ENCODE peak calls at places on chromosome 11, in four cellular contexts. A is DMS153, G is C1 segment of cervical spinal cord, L is AML-193. W is an unnamed sample.

GRCh38 chr11:20021771-20022362 is 138.4 kb downstream of the DBX1 start:
- DNase-seq in A (peak; percentile 10), G (no peak), L (no peak), W (no peak)

GRCh38 chr11:72308226-72309073 is 64.5 kb upstream of the PHOX2A start:
- DNase-seq in A (peak; percentile 99), G (no peak), L (no peak), W (peak; percentile 98)

GRCh38 chr11:47617417-47617809 is 23.2 kb upstream of the C1QTNF4 start:
- DNase-seq in A (no peak), G (no peak), L (no peak), W (no peak)

GRCh38 chr11:126655807-126656128 is 300.3 kb downstream of the ST3GAL4 start:
- DNase-seq in A (no peak), G (no peak), L (no peak), W (no peak)

GRCh38 chr11:114057605-114058004 is 1.9 kb upstream of the ZBTB16 start:
- DNase-seq in A (no peak), G (no peak), L (no peak), W (no peak)

GRCh38 chr11:97607301-97608000 is 1217.6 kb downstream of the JRKL start:
- DNase-seq in A (no peak), G (no peak), L (no peak), W (no peak)

GRCh38 chr11:75583710-75584658 is 21.9 kb downstream of the SERPINH1 start:
- DNase-seq in A (peak; percentile 44), G (peak; percentile 75), L (no peak), W (peak; percentile 57)

GRCh38 chr11:90208857-90209256 is 14.0 kb downstream of the CHORDC1 start:
- DNase-seq in A (no peak), G (no peak), L (no peak), W (no peak)

GRCh38 chr11:96204366-96204659 is 138.7 kb downstream of the MAML2 start:
- DNase-seq in A (no peak), G (no peak), L (no peak), W (no peak)

GRCh38 chr11:86196924-86197323 is 47.6 kb upstream of the EED start:
- DNase-seq in A (no peak), G (no peak), L (peak; percentile 20), W (no peak)

GRCh38 chr11:86108146-86108545 is 39.3 kb upstream of the PICALM start:
- DNase-seq in A (no peak), G (no peak), L (no peak), W (no peak)

GRCh38 chr11:123103326-123103980 is 41.5 kb upstream of the HSPA8 start:
- DNase-seq in A (peak; percentile 45), G (peak; percentile 45), L (peak; percentile 19), W (peak; percentile 90)

W was measured in NCI-H1092.